ENCODE peak calls at places on chromosomes 2 and 18, in seven cellular contexts. S, P, O, K, M, B and X are unnamed samples.

GRCh38 chr2:233349005-233349998 is 5.0 kb upstream of the DGKD start:
- DNase-seq in S (no peak), P (no peak), O (no peak), K (peak; percentile 41), M (no peak), B (no peak), X (no peak)

GRCh38 chr2:232982926-232983668 is 30.0 kb downstream of the NGEF start:
- DNase-seq in S (no peak), P (no peak), O (no peak), K (no peak), M (no peak), B (no peak), X (no peak)

GRCh38 chr18:79875931-79876461 is 75.5 kb downstream of the SLC66A2 start:
- DNase-seq in S (no peak), P (no peak), O (no peak), K (no peak), M (no peak), B (no peak), X (no peak)

GRCh38 chr2:203790134-203790533 is 77.4 kb upstream of the CTLA4 start:
- DNase-seq in S (peak; percentile 74), P (no peak), O (no peak), K (no peak), M (no peak), B (no peak), X (no peak)

GRCh38 chr2:56741601-56742102 is 557.9 kb downstream of the CCDC85A start:
- DNase-seq in S (peak; percentile 97), P (peak; percentile 67), O (peak; percentile 96), K (no peak), M (peak; percentile 73), B (no peak), X (peak; percentile 44)

GRCh38 chr2:206143451-206143850 is 15.8 kb downstream of the NDUFS1 start:
- DNase-seq in S (no peak), P (no peak), O (no peak), K (no peak), M (no peak), B (no peak), X (no peak)

GRCh38 chr2:1910562-1911256 is 166.4 kb upstream of the PXDN start:
- DNase-seq in S (peak; percentile 1), P (no peak), O (peak; percentile 43), K (peak; percentile 79), M (no peak), B (no peak), X (no peak)

GRCh38 chr18:25921677-25922421 is 168.6 kb downstream of the SS18 start:
- DNase-seq in S (peak; percentile 44), P (peak; percentile 10), O (peak; percentile 22), K (no peak), M (peak; percentile 37), B (peak; percentile 49), X (no peak)

GRCh38 chr2:15307526-15307925 is 253.6 kb downstream of the NBAS start:
- DNase-seq in S (no peak), P (no peak), O (no peak), K (no peak), M (no peak), B (no peak), X (no peak)

GRCh38 chr18:36539674-36540073 is 242.2 kb downstream of the FHOD3 start:
- DNase-seq in S (peak; percentile 12), P (no peak), O (no peak), K (no peak), M (no peak), B (no peak), X (no peak)

GRCh38 chr18:13232060-13232917 is 13.7 kb downstream of the LDLRAD4 start:
- DNase-seq in S (no peak), P (no peak), O (no peak), K (peak; percentile 32), M (no peak), B (no peak), X (no peak)

GRCh38 chr18:59662008-59662701 is 35.1 kb downstream of the CCBE1 start:
- DNase-seq in S (peak; percentile 78), P (no peak), O (no peak), K (no peak), M (peak; percentile 71), B (no peak), X (no peak)

GRCh38 chr2:207143474-207144190 is 22.1 kb downstream of the KLF7 start:
- DNase-seq in S (no peak), P (no peak), O (no peak), K (peak; percentile 67), M (peak; percentile 54), B (peak; percentile 92), X (no peak)

GRCh38 chr2:85666435-85666924 is 1.5 kb downstream of the SFTPB start:
- DNase-seq in S (no peak), P (no peak), O (no peak), K (no peak), M (no peak), B (no peak), X (no peak)

GRCh38 chr2:20597868-20598183 is 53.1 kb downstream of the HS1BP3 start:
- DNase-seq in S (no peak), P (no peak), O (no peak), K (no peak), M (no peak), B (no peak), X (no peak)

GRCh38 chr2:36493221-36493620 is 104.7 kb downstream of the FEZ2 start:
- DNase-seq in S (no peak), P (no peak), O (no peak), K (peak; percentile 35), M (no peak), B (no peak), X (no peak)

GRCh38 chr18:59266019-59266369 is 7.3 kb downstream of the RAX start:
- DNase-seq in S (no peak), P (no peak), O (no peak), K (no peak), M (no peak), B (no peak), X (no peak)

GRCh38 chr2:37377187-37377532 is 32.7 kb downstream of the QPCT start:
- DNase-seq in S (peak; percentile 60), P (no peak), O (no peak), K (no peak), M (peak; percentile 52), B (peak; percentile 69), X (no peak)

GRCh38 chr2:168915433-168916328 is 14.6 kb downstream of the G6PC2 start:
- DNase-seq in S (no peak), P (no peak), O (no peak), K (peak; percentile 8), M (no peak), B (peak; percentile 71), X (no peak)

GRCh38 chr18:64165906-64166305 is 17.0 kb upstream of the LINC00305 start:
- DNase-seq in S (peak; percentile 7), P (no peak), O (peak; percentile 83), K (no peak), M (peak; percentile 70), B (no peak), X (no peak)

GRCh38 chr2:33529771-33530481 is 53.5 kb downstream of the RASGRP3 start:
- DNase-seq in S (peak; percentile 97), P (peak; percentile 71), O (peak; percentile 90), K (no peak), M (peak; percentile 81), B (no peak), X (peak; percentile 90)

GRCh38 chr2:17578466-17578928 is 38.0 kb downstream of the VSNL1 start:
- DNase-seq in S (no peak), P (no peak), O (no peak), K (no peak), M (peak; percentile 3), B (no peak), X (no peak)

GRCh38 chr2:190882831-190883582 is 2.4 kb downstream of the GLS start:
- DNase-seq in S (peak; percentile 48), P (no peak), O (no peak), K (no peak), M (peak; percentile 55), B (peak; percentile 66), X (no peak)

GRCh38 chr2:120939595-120940318 is 204.1 kb downstream of the GLI2 start:
- DNase-seq in S (peak; percentile 80), P (no peak), O (peak; percentile 83), K (no peak), M (peak; percentile 43), B (no peak), X (no peak)

GRCh38 chr2:158519481-158519880 is 62.7 kb downstream of the PKP4 start:
- DNase-seq in S (no peak), P (no peak), O (no peak), K (no peak), M (no peak), B (no peak), X (no peak)

GRCh38 chr2:85302106-85302505 is 25.7 kb downstream of the TGOLN2 start:
- DNase-seq in S (no peak), P (no peak), O (no peak), K (no peak), M (no peak), B (no peak), X (no peak)

GRCh38 chr2:129319422-129319717 is 660.1 kb upstream of the RAB6C start:
- DNase-seq in S (no peak), P (no peak), O (no peak), K (no peak), M (no peak), B (no peak), X (no peak)

GRCh38 chr18:71209944-71210343 is 921.1 kb downstream of the SOCS6 start:
- DNase-seq in S (no peak), P (no peak), O (no peak), K (no peak), M (no peak), B (no peak), X (no peak)

GRCh38 chr2:196230460-196230859 is 59.1 kb upstream of the STK17B start:
- DNase-seq in S (no peak), P (no peak), O (no peak), K (no peak), M (no peak), B (no peak), X (no peak)

GRCh38 chr2:190534310-190535118 is at the start of gene NEMP2:
- DNase-seq in S (peak; percentile 89), P (peak; percentile 75), O (peak; percentile 34), K (peak; percentile 63), M (peak; percentile 77), B (peak; percentile 90), X (no peak)